ENCODE peak calls at places on chromosomes 2 and 18, in nine cellular contexts. C is cardiac septum; E is H54; V is HFFc6; X is stimulated activated CD8-positive, alpha-beta memory T cell treated with anti-CD3 and anti-CD28 coated beads, Interleukin-2, amount 100 ng/mL, for 1 hour; I is head of caudate nucleus; Z is endothelial cell; D is psoas muscle; F is EL. M is an unnamed sample.

GRCh38 chr2:130377491-130377890 is 21.6 kb downstream of the PTPN18 start:
- DNase-seq in V (no peak), C (no peak), Z (no peak), I (no peak), F (no peak), D (no peak), E (no peak), X (no peak), M (no peak)

GRCh38 chr2:38540580-38541290 is 62.0 kb downstream of the HNRNPLL start:
- DNase-seq in F (no peak), D (no peak), I (no peak), C (no peak), X (no peak), E (no peak), Z (no peak), V (no peak), M (no peak)

GRCh38 chr2:88729061-88729745 is 37.7 kb downstream of the RPIA start:
- DNase-seq in V (peak), E (peak), I (no peak), F (peak), Z (no peak), X (no peak), C (no peak), D (no peak), M (peak)

GRCh38 chr2:100615471-100615870 is 52.7 kb downstream of the PDCL3 start:
- DNase-seq in X (no peak), F (no peak), C (no peak), E (no peak), V (no peak), D (no peak), Z (no peak), I (peak), M (no peak)

GRCh38 chr2:238947920-238948710 is 100.2 kb downstream of the TWIST2 start:
- DNase-seq in D (no peak), F (peak), I (peak), V (peak), Z (peak), E (peak), X (no peak), C (peak), M (peak)

GRCh38 chr2:108194409-108195132 is 45.2 kb upstream of the SULT1C3 start:
- DNase-seq in I (no peak), Z (no peak), E (no peak), C (no peak), X (no peak), F (peak), V (no peak), D (no peak), M (no peak)

GRCh38 chr2:120343433-120344105 is 2.4 kb upstream of the INHBB start:
- DNase-seq in C (peak), I (peak), F (peak), Z (peak), X (no peak), D (peak), E (peak), V (peak), M (peak)

GRCh38 chr2:68319397-68320117 is at the start of gene CNRIP1:
- DNase-seq in I (peak), C (peak), V (peak), D (peak), F (peak), Z (peak), X (no peak), E (peak), M (peak)

GRCh38 chr2:165720526-165720925 is 73.5 kb downstream of the GALNT3 start:
- DNase-seq in F (peak), E (no peak), C (no peak), V (peak), Z (no peak), D (no peak), X (no peak), I (no peak), M (no peak)

GRCh38 chr18:39909706-39910105 is 2045.3 kb upstream of the PIK3C3 start:
- DNase-seq in D (no peak), E (no peak), X (no peak), F (no peak), Z (no peak), C (no peak), I (no peak), V (no peak), M (no peak)

GRCh38 chr2:18603867-18604572 is 14.7 kb upstream of the NT5C1B start:
- DNase-seq in E (no peak), V (no peak), F (no peak), Z (no peak), C (no peak), I (no peak), D (no peak), X (no peak), M (no peak)

GRCh38 chr2:223203971-223204370 is 152.0 kb downstream of the KCNE4 start:
- DNase-seq in Z (no peak), I (no peak), V (peak), F (peak), E (no peak), C (no peak), D (no peak), X (no peak), M (peak)

GRCh38 chr2:121944072-121944829 is 188.8 kb downstream of the TSN start:
- DNase-seq in D (no peak), V (peak), X (no peak), E (peak), F (peak), C (no peak), Z (no peak), I (no peak), M (peak)

GRCh38 chr2:219737270-219737691 is 109.9 kb downstream of the SLC4A3 start:
- DNase-seq in V (peak), X (no peak), D (no peak), Z (peak), F (peak), E (peak), C (no peak), I (no peak), M (peak)

GRCh38 chr2:45191096-45191863 is 182.0 kb upstream of the SIX2 start:
- DNase-seq in I (no peak), F (no peak), Z (no peak), D (no peak), C (no peak), V (no peak), E (no peak), X (no peak), M (no peak)

GRCh38 chr2:217759991-217760390 is 242.8 kb downstream of the TNS1 start:
- DNase-seq in I (no peak), E (no peak), F (no peak), C (no peak), Z (no peak), X (no peak), V (no peak), D (no peak), M (no peak)

GRCh38 chr2:120647487-120647886 is 88.2 kb upstream of the GLI2 start:
- DNase-seq in E (no peak), F (peak), D (no peak), V (peak), Z (no peak), C (no peak), X (no peak), I (no peak), M (no peak)

GRCh38 chr2:173399229-173399628 is 44.6 kb downstream of the CDCA7 start:
- DNase-seq in D (no peak), C (no peak), I (no peak), Z (no peak), E (no peak), F (no peak), X (no peak), V (no peak), M (no peak)

GRCh38 chr2:111095426-111095825 is 25.3 kb upstream of the BCL2L11 start:
- DNase-seq in D (peak), C (no peak), I (peak), F (no peak), V (no peak), E (no peak), Z (no peak), X (no peak), M (no peak)

GRCh38 chr2:9800975-9801723 is 42.1 kb upstream of the TAF1B start:
- DNase-seq in Z (no peak), E (peak), C (no peak), D (peak), I (no peak), F (peak), X (peak), V (peak), M (peak)